ENCODE peak calls at places on chromosomes 1 and 21, in ten cellular contexts. U, Y, W, D, C, O, I, V, E and M are unnamed samples.

GRCh38 chr1:172929006-172929405 is 121.7 kb downstream of the TNFSF18 start:
- DNase-seq in U (peak; percentile 79), Y (no peak), W (no peak), D (peak; percentile 50), C (peak; percentile 79), O (no peak), I (no peak), V (no peak), E (no peak), M (no peak)

GRCh38 chr1:222054416-222054815 is 312.5 kb upstream of the DUSP10 start:
- DNase-seq in U (no peak), Y (no peak), W (no peak), D (no peak), C (no peak), O (no peak), I (no peak), V (no peak), E (no peak), M (no peak)

GRCh38 chr21:35273331-35273730 is 224.2 kb upstream of the RUNX1 start:
- DNase-seq in U (no peak), Y (no peak), W (no peak), D (no peak), C (no peak), O (no peak), I (no peak), V (no peak), E (no peak), M (peak; percentile 47)

GRCh38 chr1:31714442-31715096 is 10.8 kb upstream of the COL16A1 start:
- DNase-seq in U (peak; percentile 63), Y (peak; percentile 8), W (no peak), D (peak; percentile 71), C (peak; percentile 74), O (no peak), I (no peak), V (no peak), E (peak; percentile 40), M (peak; percentile 77)

GRCh38 chr1:91760487-91760886 is 125.5 kb downstream of the TGFBR3 start:
- DNase-seq in U (no peak), Y (no peak), W (no peak), D (no peak), C (no peak), O (no peak), I (no peak), V (no peak), E (no peak), M (no peak)

GRCh38 chr1:234866007-234866866 is 256.3 kb upstream of the IRF2BP2 start:
- DNase-seq in U (peak; percentile 91), Y (no peak), W (no peak), D (peak; percentile 89), C (peak; percentile 90), O (peak; percentile 68), I (no peak), V (no peak), E (no peak), M (peak; percentile 45)

GRCh38 chr1:159071970-159072582 is 4.5 kb downstream of the AIM2 start:
- DNase-seq in U (peak; percentile 90), Y (no peak), W (no peak), D (peak; percentile 85), C (peak; percentile 83), O (no peak), I (peak; percentile 63), V (no peak), E (no peak), M (no peak)

GRCh38 chr1:41860771-41861170 is 58.0 kb downstream of the HIVEP3 start:
- DNase-seq in U (no peak), Y (no peak), W (no peak), D (no peak), C (no peak), O (no peak), I (no peak), V (no peak), E (no peak), M (no peak)

GRCh38 chr1:82160036-82160435 is 359.3 kb downstream of the ADGRL2 start:
- DNase-seq in U (peak; percentile 9), Y (no peak), W (no peak), D (no peak), C (peak; percentile 77), O (no peak), I (peak; percentile 38), V (no peak), E (no peak), M (no peak)

GRCh38 chr1:211589782-211590721 is 11.1 kb upstream of the SLC30A1 start:
- DNase-seq in U (peak; percentile 82), Y (no peak), W (no peak), D (peak; percentile 94), C (peak; percentile 86), O (no peak), I (no peak), V (no peak), E (no peak), M (no peak)

GRCh38 chr1:178575611-178576331 is 62.9 kb downstream of the TEX35 start:
- DNase-seq in U (peak; percentile 44), Y (no peak), W (no peak), D (no peak), C (no peak), O (no peak), I (no peak), V (no peak), E (no peak), M (no peak)

GRCh38 chr1:194873328-194873923 is 1687.0 kb upstream of the B3GALT2 start:
- DNase-seq in U (peak; percentile 0), Y (no peak), W (no peak), D (peak; percentile 6), C (no peak), O (no peak), I (no peak), V (no peak), E (no peak), M (no peak)

GRCh38 chr1:230166366-230167132 is 99.5 kb downstream of the GALNT2 start:
- DNase-seq in U (no peak), Y (no peak), W (no peak), D (no peak), C (no peak), O (no peak), I (no peak), V (no peak), E (no peak), M (no peak)

GRCh38 chr1:183423541-183423940 is 5.4 kb upstream of the NMNAT2 start:
- DNase-seq in U (no peak), Y (no peak), W (no peak), D (no peak), C (no peak), O (no peak), I (no peak), V (no peak), E (no peak), M (no peak)

GRCh38 chr1:11492235-11492634 is 13.3 kb downstream of the DISP3 start:
- DNase-seq in U (no peak), Y (no peak), W (no peak), D (no peak), C (no peak), O (no peak), I (no peak), V (no peak), E (no peak), M (no peak)

GRCh38 chr1:197049100-197049499 is 18.0 kb downstream of the F13B start:
- DNase-seq in U (no peak), Y (no peak), W (no peak), D (no peak), C (no peak), O (no peak), I (no peak), V (no peak), E (no peak), M (no peak)

GRCh38 chr1:154998201-154998780 is 4.3 kb upstream of the ZBTB7B start:
- DNase-seq in U (no peak), Y (no peak), W (no peak), D (no peak), C (no peak), O (no peak), I (no peak), V (no peak), E (no peak), M (no peak)

GRCh38 chr1:31708324-31708723 is 4.5 kb upstream of the COL16A1 start:
- DNase-seq in U (peak; percentile 81), Y (no peak), W (no peak), D (no peak), C (no peak), O (no peak), I (no peak), V (no peak), E (no peak), M (no peak)

GRCh38 chr1:79371802-79372201 is 365.3 kb upstream of the ADGRL4 start:
- DNase-seq in U (no peak), Y (no peak), W (no peak), D (no peak), C (no peak), O (no peak), I (no peak), V (no peak), E (no peak), M (no peak)

GRCh38 chr1:116514708-116515525 is 55.9 kb downstream of the CD58 start:
- DNase-seq in U (peak; percentile 55), Y (peak; percentile 68), W (peak; percentile 39), D (peak; percentile 73), C (peak; percentile 74), O (no peak), I (peak; percentile 58), V (no peak), E (no peak), M (no peak)

GRCh38 chr1:111476761-111477309 is 3.1 kb downstream of the C1orf162 start:
- DNase-seq in U (no peak), Y (peak; percentile 33), W (peak; percentile 21), D (no peak), C (no peak), O (no peak), I (no peak), V (no peak), E (no peak), M (no peak)

GRCh38 chr1:245182028-245182427 is 27.2 kb downstream of the KIF26B start:
- DNase-seq in U (no peak), Y (no peak), W (no peak), D (no peak), C (no peak), O (no peak), I (no peak), V (no peak), E (no peak), M (no peak)

GRCh38 chr1:187605736-187606135 is 777.0 kb downstream of the PLA2G4A start:
- DNase-seq in U (no peak), Y (no peak), W (no peak), D (no peak), C (no peak), O (no peak), I (no peak), V (no peak), E (no peak), M (no peak)

GRCh38 chr1:20787100-20787774 is at the start of gene HP1BP3:
- DNase-seq in U (peak; percentile 71), Y (peak; percentile 77), W (peak; percentile 77), D (peak; percentile 78), C (peak; percentile 59), O (peak; percentile 37), I (peak; percentile 44), V (peak; percentile 64), E (peak; percentile 71), M (peak; percentile 84)

GRCh38 chr1:31793086-31793485 is 22.7 kb downstream of the SPOCD1 start:
- DNase-seq in U (no peak), Y (no peak), W (no peak), D (no peak), C (no peak), O (no peak), I (no peak), V (no peak), E (no peak), M (no peak)

GRCh38 chr21:41752231-41752681 is 14.6 kb downstream of the RIPK4 start:
- DNase-seq in U (peak; percentile 17), Y (no peak), W (no peak), D (peak; percentile 43), C (peak; percentile 92), O (peak; percentile 83), I (no peak), V (no peak), E (no peak), M (no peak)

GRCh38 chr1:15345711-15346355 is 63.9 kb upstream of the EFHD2 start:
- DNase-seq in U (no peak), Y (peak; percentile 45), W (peak; percentile 44), D (no peak), C (no peak), O (no peak), I (no peak), V (peak; percentile 49), E (no peak), M (peak; percentile 62)

GRCh38 chr1:44531785-44532566 is 126.9 kb downstream of the RNF220 start:
- DNase-seq in U (peak; percentile 38), Y (no peak), W (no peak), D (peak; percentile 35), C (peak; percentile 61), O (no peak), I (no peak), V (no peak), E (no peak), M (no peak)